ENCODE peak calls at places on chromosomes 16 and 17, in six cellular contexts. K is cardiac fibroblast, M is stomach, L is A549, J is fibroblast of pulmonary artery, I is esophagus muscularis mucosa. O is an unnamed sample.

GRCh38 chr16:58661199-58661830 is 23.3 kb downstream of the SLC38A7 start:
- DNase-seq in M (peak; percentile 41), J (peak; percentile 89), I (no peak), K (peak; percentile 93), L (peak; percentile 94), O (peak; percentile 66)

GRCh38 chr16:88815901-88816589 is 4.3 kb upstream of the APRT start:
- DNase-seq in I (no peak), K (no peak), M (peak; percentile 62), L (peak; percentile 37), J (no peak), O (peak; percentile 84)

GRCh38 chr17:41800601-41801373 is 11.0 kb downstream of the P3H4 start:
- DNase-seq in J (peak; percentile 44), I (no peak), L (peak; percentile 35), K (peak; percentile 43), M (peak; percentile 65), O (peak; percentile 92)

GRCh38 chr17:29931253-29931932 is 1.4 kb upstream of the SSH2 start:
- DNase-seq in J (peak; percentile 84), I (no peak), M (peak; percentile 69), L (peak; percentile 67), K (peak; percentile 84), O (peak; percentile 68)

GRCh38 chr17:9151091-9151490 is 129.8 kb downstream of the NTN1 start:
- DNase-seq in M (no peak), J (no peak), I (no peak), L (no peak), K (no peak), O (no peak)

GRCh38 chr16:85582177-85582888 is 30.8 kb upstream of the GSE1 start:
- DNase-seq in L (no peak), K (no peak), M (no peak), J (no peak), I (no peak), O (no peak)

GRCh38 chr17:35804658-35805192 is 4.6 kb upstream of the TAF15 start:
- DNase-seq in K (peak; percentile 95), L (peak; percentile 98), M (peak; percentile 44), J (peak; percentile 96), I (no peak), O (peak; percentile 64)

GRCh38 chr16:2474877-2475412 is at the start of gene TBC1D24:
- DNase-seq in K (peak; percentile 76), J (peak; percentile 80), I (no peak), M (peak; percentile 90), L (peak; percentile 97), O (peak; percentile 95)

GRCh38 chr17:43608313-43608712 is 53.4 kb downstream of the MEOX1 start:
- DNase-seq in I (no peak), K (peak; percentile 65), M (no peak), L (no peak), J (peak; percentile 26), O (no peak)

GRCh38 chr17:31674305-31674704 is 184.7 kb downstream of the COPRS start:
- DNase-seq in J (peak; percentile 50), K (peak; percentile 65), L (no peak), M (no peak), I (no peak), O (no peak)

DNA sequence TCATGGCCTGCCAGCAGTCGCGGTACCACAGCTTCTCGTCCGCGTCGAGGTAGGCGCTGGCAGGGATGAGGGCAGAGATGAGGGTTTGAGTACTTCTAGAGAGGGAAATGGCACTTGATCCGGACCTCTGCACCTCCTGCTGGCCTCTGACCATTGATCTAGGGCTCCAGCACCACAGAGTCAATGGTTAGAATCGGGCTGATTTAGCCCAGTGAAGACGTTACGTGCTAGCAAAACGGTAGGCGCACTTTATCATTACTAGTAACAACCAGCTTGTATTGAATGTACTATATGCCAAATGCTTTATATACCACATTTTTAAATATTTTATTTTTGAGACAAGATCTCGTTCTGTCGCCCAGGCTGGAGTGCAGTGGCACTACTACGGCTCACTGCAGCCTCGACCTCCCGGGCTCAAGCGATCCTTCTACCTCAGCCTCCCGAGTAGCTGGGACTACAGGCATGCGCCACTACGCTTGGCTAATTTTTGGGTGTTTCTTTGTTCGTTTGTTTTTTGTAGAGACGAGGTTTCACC is 526 bp downstream of the TSNAXIP1 start:
- DNase-seq in J (no peak), K (no peak), M (no peak), L (no peak), I (no peak), O (no peak)
- TF ChIP-seq CTCF in J (peak; percentile 10), K (peak; percentile 24), M (no peak), L (no peak), I (no peak), O (no peak)

GRCh38 chr16:10942352-10943297 is at the start of gene DEXI:
- DNase-seq in M (peak; percentile 96), I (peak; percentile 97), J (peak; percentile 88), L (peak; percentile 98), K (peak; percentile 87), O (peak; percentile 98)

GRCh38 chr16:10946308-10946707 is 1.9 kb downstream of the CLEC16A start:
- DNase-seq in M (no peak), K (no peak), L (no peak), J (no peak), I (no peak), O (peak; percentile 55)

GRCh38 chr16:10947211-10947787 is 2.9 kb downstream of the CLEC16A start:
- DNase-seq in J (no peak), I (no peak), M (no peak), L (no peak), K (no peak), O (no peak)

GRCh38 chr16:10945065-10945787 is 862 bp downstream of the CLEC16A start:
- DNase-seq in M (no peak), L (no peak), J (no peak), K (no peak), I (no peak), O (no peak)

GRCh38 chr16:10944249-10945064 is at the start of gene CLEC16A:
- DNase-seq in L (peak; percentile 94), I (peak; percentile 99), M (peak; percentile 98), J (peak; percentile 97), K (peak; percentile 97), O (peak; percentile 99)
- TF ChIP-seq CTCF in L (no peak), I (no peak), M (peak; percentile 38), J (no peak), K (no peak), O (no peak)

DNA sequence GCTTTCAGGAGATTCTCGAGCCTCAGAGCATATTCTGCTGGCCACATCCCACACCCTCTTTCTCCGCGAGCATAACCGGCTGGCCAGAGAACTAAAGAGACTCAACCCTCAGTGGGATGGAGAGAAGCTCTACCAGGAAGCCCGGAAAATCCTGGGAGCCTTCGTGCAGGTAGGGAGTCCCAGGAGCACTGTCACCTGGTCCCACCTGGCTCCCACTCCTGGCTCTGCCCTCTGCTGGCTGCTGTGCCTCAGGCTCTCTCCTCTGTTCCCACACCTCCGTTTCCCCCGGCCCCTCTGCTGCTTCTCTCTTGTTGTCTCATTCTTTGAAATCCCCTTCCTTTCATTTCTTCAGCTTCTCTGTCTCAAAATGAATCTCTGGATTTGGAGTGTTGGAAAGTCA is 16.4 kb downstream of the LPO start:
- DNase-seq in J (no peak), K (no peak), L (no peak), I (no peak), M (no peak), O (peak; percentile 25)
- TF ChIP-seq CTCF in J (no peak), K (no peak), L (peak; percentile 10), I (no peak), M (no peak), O (no peak)

GRCh38 chr17:416293-417206 is 63.9 kb upstream of the RPH3AL start:
- DNase-seq in L (no peak), K (no peak), M (peak; percentile 30), J (no peak), I (no peak), O (no peak)
- TF ChIP-seq CTCF in L (no peak), K (no peak), M (no peak), J (no peak), I (no peak), O (no peak)

GRCh38 chr16:47461598-47462266 is 601 bp downstream of the PHKB start:
- DNase-seq in K (peak; percentile 64), M (no peak), J (peak; percentile 59), I (no peak), L (peak; percentile 53), O (peak; percentile 41)
- TF ChIP-seq CTCF in K (no peak), M (no peak), J (no peak), I (no peak), L (no peak), O (no peak)

O was measured in Calu3.